ENCODE peak calls at places on chromosomes 7 and 10, in six cellular contexts. Z is HepG2, Y is PC-9, F is epithelial cell of esophagus, P is Calu3, X is hepatocyte. N is an unnamed sample.

GRCh38 chr7:3267928-3268690 is 32.9 kb upstream of the SDK1 start:
- DNase-seq in Z (no peak), Y (no peak), F (peak), P (no peak), X (peak), N (no peak)

GRCh38 chr7:66920769-66921395 is at the start of gene TMEM248:
- DNase-seq in Z (peak), Y (peak), F (peak), P (peak), X (peak), N (peak)

GRCh38 chr10:72814134-72814790 is 79.3 kb upstream of the OIT3 start:
- DNase-seq in Z (no peak), Y (no peak), F (no peak), P (no peak), X (no peak), N (no peak)

GRCh38 chr10:72291019-72291532 is 17.4 kb downstream of the DDIT4 start:
- DNase-seq in Z (no peak), Y (no peak), F (no peak), P (no peak), X (no peak), N (peak)

GRCh38 chr10:73906524-73907447 is 4.1 kb upstream of the PLAU start:
- DNase-seq in Z (peak), Y (peak), F (peak), P (peak), X (peak), N (no peak)

GRCh38 chr7:28125381-28126046 is 55.1 kb downstream of the JAZF1 start:
- DNase-seq in Z (no peak), Y (no peak), F (peak), P (no peak), X (no peak), N (no peak)

GRCh38 chr7:92460510-92460909 is 13.2 kb downstream of the GATAD1 start:
- DNase-seq in Z (no peak), Y (no peak), F (no peak), P (no peak), X (no peak), N (no peak)

GRCh38 chr7:76003351-76003750 is 9.0 kb upstream of the TMEM120A start:
- DNase-seq in Z (no peak), Y (no peak), F (no peak), P (no peak), X (no peak), N (no peak)

GRCh38 chr10:25191162-25191895 is 16.5 kb downstream of the GPR158 start:
- DNase-seq in Z (no peak), Y (no peak), F (no peak), P (no peak), X (no peak), N (no peak)

GRCh38 chr10:10527861-10528562 is 489.7 kb upstream of the CELF2 start:
- DNase-seq in Z (no peak), Y (no peak), F (no peak), P (no peak), X (no peak), N (no peak)

GRCh38 chr10:128664729-128665128 is 538.5 kb upstream of the MKI67 start:
- DNase-seq in Z (no peak), Y (no peak), F (no peak), P (no peak), X (no peak), N (no peak)

GRCh38 chr10:3524086-3524960 is 260.7 kb downstream of the KLF6 start:
- DNase-seq in Z (no peak), Y (no peak), F (no peak), P (no peak), X (no peak), N (no peak)

GRCh38 chr7:132430863-132431822 is 145.1 kb downstream of the PLXNA4 start:
- DNase-seq in Z (no peak), Y (no peak), F (no peak), P (peak), X (peak), N (peak)

GRCh38 chr7:143299840-143300239 is 11.7 kb downstream of the CASP2 start:
- DNase-seq in Z (peak), Y (peak), F (peak), P (peak), X (peak), N (peak)

DNA sequence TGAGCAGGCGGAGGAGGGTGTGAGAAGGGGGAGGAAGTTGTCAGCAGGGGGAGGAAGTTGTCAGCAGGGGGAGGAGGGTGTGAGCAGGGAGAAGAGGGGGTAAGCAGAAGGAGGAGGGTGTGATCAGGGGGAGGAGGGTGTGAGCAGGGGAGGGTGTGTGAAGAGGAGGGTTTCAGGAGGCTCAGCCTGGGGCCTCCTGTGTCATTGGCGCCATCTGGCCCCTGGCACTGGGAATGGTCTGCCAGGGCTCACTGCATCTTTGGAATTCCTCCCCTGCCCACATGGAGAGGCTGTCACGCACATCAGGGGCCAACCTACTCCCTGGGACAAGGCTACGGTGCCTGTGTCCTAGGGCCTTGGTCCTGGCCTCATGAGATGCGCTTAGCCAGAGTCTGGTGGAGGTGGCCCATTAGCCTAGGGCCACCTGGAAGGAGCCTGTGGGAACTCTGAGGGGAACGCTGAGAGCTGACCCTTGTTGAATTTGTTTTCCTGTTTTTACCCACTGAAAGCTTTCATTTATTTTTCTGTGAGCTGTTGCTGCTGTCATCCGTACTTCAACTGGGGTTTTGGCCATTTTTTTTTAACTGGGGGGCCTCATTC is 18.0 kb downstream of the CAMK2B start:
- DNase-seq in Z (peak), Y (peak), F (peak), P (peak), X (no peak), N (peak)
- TF ChIP-seq CTCF in Z (peak), Y (peak), F (peak), P (peak), X (no peak), N (peak)

GRCh38 chr10:124534231-124534798 is 72.7 kb downstream of the LHPP start:
- DNase-seq in Z (no peak), Y (peak), F (no peak), P (no peak), X (no peak), N (peak)
- TF ChIP-seq CTCF in Z (peak), Y (no peak), F (peak), P (no peak), X (peak), N (peak)

GRCh38 chr10:124249812-124250432 is 156.5 kb upstream of the CHST15 start:
- DNase-seq in Z (no peak), Y (no peak), F (peak), P (no peak), X (no peak), N (peak)
- TF ChIP-seq CTCF in Z (peak), Y (peak), F (no peak), P (no peak), X (no peak), N (no peak)

GRCh38 chr10:94757916-94758315 is 4.6 kb upstream of the CYP2C19 start:
- DNase-seq in Z (no peak), Y (no peak), F (no peak), P (no peak), X (no peak), N (no peak)
- TF ChIP-seq CTCF in Z (no peak), Y (no peak), F (no peak), P (no peak), X (no peak), N (no peak)

GRCh38 chr10:69312537-69312936 is 34.2 kb downstream of the HK1 start:
- DNase-seq in Z (no peak), Y (no peak), F (no peak), P (no peak), X (no peak), N (no peak)
- TF ChIP-seq CTCF in Z (no peak), Y (no peak), F (no peak), P (no peak), X (no peak), N (no peak)

GRCh38 chr10:49783645-49784044 is 21.5 kb upstream of the OGDHL start:
- DNase-seq in Z (no peak), Y (no peak), F (no peak), P (no peak), X (no peak), N (no peak)
- TF ChIP-seq CTCF in Z (no peak), Y (no peak), F (no peak), P (no peak), X (no peak), N (no peak)

GRCh38 chr10:112475565-112476233 is 28.7 kb downstream of the VTI1A start:
- DNase-seq in Z (no peak), Y (no peak), F (peak), P (no peak), X (no peak), N (no peak)
- TF ChIP-seq CTCF in Z (peak), Y (peak), F (peak), P (no peak), X (peak), N (peak)

GRCh38 chr10:26215923-26216576 is 524 bp upstream of the GAD2 start:
- DNase-seq in Z (no peak), Y (no peak), F (peak), P (peak), X (peak), N (peak)
- TF ChIP-seq CTCF in Z (no peak), Y (no peak), F (no peak), P (no peak), X (no peak), N (no peak)

N was measured in activated CD8-positive, alpha-beta T cell treated with anti-CD3 and anti-CD28 coated beads for 36 hours.